ENCODE peak calls at places on chromosomes 5 and 9, in eight cellular contexts. F is upper lobe of right lung; G is mucosa of descending colon; V is PC-9; L is fibroblast of the aortic adventitia; W is stimulated activated CD4-positive, alpha-beta T cell treated with anti-CD3 and anti-CD28 coated beads, Interleukin-1b, Interleukin-23, amount 100 ng/mL, for 24 hours; R is AG10803; X is type B pancreatic cell. K is an unnamed sample.

GRCh38 chr5:8012131-8012977 is 143.4 kb downstream of the MTRR start:
- DNase-seq in L (no peak), X (no peak), G (no peak), V (no peak), R (no peak), F (no peak), W (no peak), K (no peak)

GRCh38 chr5:11642398-11642797 is 261.8 kb downstream of the CTNND2 start:
- DNase-seq in R (no peak), X (no peak), F (no peak), W (no peak), V (no peak), G (no peak), L (no peak), K (no peak)

GRCh38 chr5:10485142-10485795 is 43.6 kb downstream of the ROPN1L start:
- DNase-seq in G (no peak), L (peak), W (no peak), X (no peak), F (no peak), V (peak), R (peak), K (no peak)

GRCh38 chr5:122415481-122416120 is 103.6 kb downstream of the SNCAIP start:
- DNase-seq in X (no peak), R (peak), G (peak), L (peak), F (no peak), W (no peak), V (peak), K (no peak)

GRCh38 chr5:1795931-1796330 is 3.7 kb downstream of the MRPL36 start:
- DNase-seq in R (no peak), V (no peak), G (no peak), W (no peak), L (no peak), F (no peak), X (no peak), K (no peak)

GRCh38 chr5:71569748-71570509 is 17.2 kb upstream of the MCCC2 start:
- DNase-seq in R (no peak), L (no peak), X (no peak), F (no peak), G (no peak), V (no peak), W (no peak), K (no peak)

GRCh38 chr9:69542942-69543704 is 129.0 kb downstream of the APBA1 start:
- DNase-seq in R (no peak), V (no peak), G (no peak), X (no peak), W (no peak), F (no peak), L (peak), K (no peak)

GRCh38 chr5:160175438-160176218 is 53.7 kb upstream of the FABP6 start:
- DNase-seq in F (no peak), V (no peak), G (no peak), W (no peak), X (no peak), L (no peak), R (peak), K (no peak)

GRCh38 chr5:158429564-158429963 is 570.6 kb upstream of the CLINT1 start:
- DNase-seq in G (no peak), V (no peak), L (no peak), X (no peak), F (no peak), W (no peak), R (no peak), K (no peak)

GRCh38 chr9:124399323-124399962 is 15.8 kb downstream of the PSMB7 start:
- DNase-seq in X (no peak), W (no peak), R (peak), F (no peak), V (no peak), L (peak), G (no peak), K (no peak)